ENCODE peak calls at places on chromosomes 2 and 18, in five cellular contexts. G, O, H, D and J are unnamed samples.

GRCh38 chr2:227655454-227655853 is 11.2 kb upstream of the SCYGR5 start:
- DNase-seq in G (no peak), O (no peak), H (no peak), D (peak), J (peak)

GRCh38 chr2:138496096-138496651 is 5.4 kb upstream of the SPOPL start:
- DNase-seq in G (no peak), O (no peak), H (no peak), D (no peak), J (no peak)

GRCh38 chr2:127170452-127171197 is 49.5 kb downstream of the CYP27C1 start:
- DNase-seq in G (no peak), O (no peak), H (no peak), D (no peak), J (no peak)

GRCh38 chr2:121505005-121505404 is 25.7 kb upstream of the RNU4ATAC start:
- DNase-seq in G (no peak), O (no peak), H (no peak), D (peak), J (no peak)

GRCh38 chr2:208698114-208698513 is 291.5 kb downstream of the PTH2R start:
- DNase-seq in G (no peak), O (no peak), H (no peak), D (no peak), J (no peak)

GRCh38 chr2:240604939-240605716 is 18.6 kb downstream of the CAPN10 start:
- DNase-seq in G (no peak), O (no peak), H (peak), D (no peak), J (no peak)

GRCh38 chr18:76615065-76615733 is 120.2 kb upstream of the ZNF516 start:
- DNase-seq in G (no peak), O (no peak), H (no peak), D (peak), J (no peak)

GRCh38 chr2:220455389-220455788 is 828.0 kb downstream of the SLC4A3 start:
- DNase-seq in G (no peak), O (no peak), H (no peak), D (peak), J (no peak)

GRCh38 chr2:144510206-144510991 is 9.5 kb downstream of the ZEB2 start:
- DNase-seq in G (peak), O (no peak), H (no peak), D (peak), J (peak)

GRCh38 chr2:70902067-70902442 is 33.6 kb upstream of the ATP6V1B1 start:
- DNase-seq in G (no peak), O (no peak), H (no peak), D (peak), J (no peak)

GRCh38 chr2:51231071-51231470 is 199.1 kb upstream of the NRXN1 start:
- DNase-seq in G (no peak), O (no peak), H (no peak), D (no peak), J (no peak)

GRCh38 chr2:96533292-96534073 is 3.1 kb upstream of the ARID5A start:
- DNase-seq in G (no peak), O (peak), H (peak), D (peak), J (no peak)

GRCh38 chr2:32068-32467 is 14.2 kb downstream of the FAM110C start:
- DNase-seq in G (no peak), O (no peak), H (no peak), D (no peak), J (no peak)

GRCh38 chr2:41907716-41908328 is 140.0 kb upstream of the PKDCC start:
- DNase-seq in G (no peak), O (no peak), H (no peak), D (peak), J (no peak)

GRCh38 chr2:190504912-190505311 is 29.6 kb downstream of the NEMP2 start:
- DNase-seq in G (no peak), O (no peak), H (no peak), D (no peak), J (no peak)
- TF ChIP-seq POLR2A in G (no peak), O (no peak), H (no peak), D (no peak), J (no peak)

DNA sequence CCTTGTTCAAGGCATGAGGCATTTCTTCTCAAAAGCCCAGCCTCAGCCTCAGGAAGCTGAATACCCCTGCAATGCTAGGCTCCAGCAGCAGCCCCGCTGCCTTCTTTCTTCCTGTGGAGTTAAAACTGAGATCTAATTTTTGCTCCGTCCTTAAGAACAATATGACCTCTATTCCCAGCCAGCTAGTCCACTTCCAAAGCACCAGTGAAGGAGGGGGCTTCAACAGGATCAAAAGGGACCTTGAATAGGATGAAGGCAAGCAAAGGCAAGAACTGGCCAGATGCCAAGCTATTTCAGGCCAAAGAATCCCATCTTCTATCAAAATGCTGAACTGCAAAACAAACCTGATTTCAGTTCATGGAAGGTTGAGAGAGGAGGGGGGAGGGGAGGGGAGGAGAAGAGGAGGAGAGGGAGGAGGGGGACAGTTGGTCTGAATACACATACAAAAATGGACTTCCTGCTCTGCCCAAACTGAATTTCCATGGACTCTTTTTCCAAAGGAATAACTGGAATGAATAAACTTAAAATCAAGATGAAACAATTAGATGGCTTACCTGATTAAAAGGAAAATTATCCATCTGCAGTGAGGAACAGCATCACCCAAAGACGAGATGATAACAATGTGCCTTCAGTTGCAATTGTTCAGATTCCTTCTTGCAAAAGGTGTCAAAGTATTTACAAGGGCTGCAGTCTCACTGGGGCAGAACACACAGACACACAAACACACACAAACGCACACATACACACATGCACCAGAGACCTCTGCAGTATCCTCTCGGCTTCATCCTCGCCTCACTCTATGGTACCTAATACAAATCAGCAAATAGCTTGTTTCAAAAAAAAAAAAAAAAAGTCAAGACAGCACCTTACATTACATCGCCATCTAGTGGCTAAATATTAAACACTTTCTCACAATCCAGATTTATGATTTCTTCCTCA is at the start of gene SCN1A:
- DNase-seq in G (no peak), O (no peak), H (no peak), D (peak), J (peak)
- TF ChIP-seq POLR2A in G (no peak), O (no peak), H (no peak), D (no peak), J (no peak)

GRCh38 chr2:241771286-241772062 is 5.1 kb upstream of the GAL3ST2 start:
- DNase-seq in G (no peak), O (no peak), H (no peak), D (peak), J (no peak)
- TF ChIP-seq POLR2A in G (peak), O (no peak), H (no peak), D (no peak), J (no peak)

GRCh38 chr2:27370816-27371620 is 602 bp downstream of the SNX17 start:
- DNase-seq in G (peak), O (no peak), H (peak), D (peak), J (peak)
- TF ChIP-seq POLR2A in G (peak), O (no peak), H (peak), D (no peak), J (no peak)

DNA sequence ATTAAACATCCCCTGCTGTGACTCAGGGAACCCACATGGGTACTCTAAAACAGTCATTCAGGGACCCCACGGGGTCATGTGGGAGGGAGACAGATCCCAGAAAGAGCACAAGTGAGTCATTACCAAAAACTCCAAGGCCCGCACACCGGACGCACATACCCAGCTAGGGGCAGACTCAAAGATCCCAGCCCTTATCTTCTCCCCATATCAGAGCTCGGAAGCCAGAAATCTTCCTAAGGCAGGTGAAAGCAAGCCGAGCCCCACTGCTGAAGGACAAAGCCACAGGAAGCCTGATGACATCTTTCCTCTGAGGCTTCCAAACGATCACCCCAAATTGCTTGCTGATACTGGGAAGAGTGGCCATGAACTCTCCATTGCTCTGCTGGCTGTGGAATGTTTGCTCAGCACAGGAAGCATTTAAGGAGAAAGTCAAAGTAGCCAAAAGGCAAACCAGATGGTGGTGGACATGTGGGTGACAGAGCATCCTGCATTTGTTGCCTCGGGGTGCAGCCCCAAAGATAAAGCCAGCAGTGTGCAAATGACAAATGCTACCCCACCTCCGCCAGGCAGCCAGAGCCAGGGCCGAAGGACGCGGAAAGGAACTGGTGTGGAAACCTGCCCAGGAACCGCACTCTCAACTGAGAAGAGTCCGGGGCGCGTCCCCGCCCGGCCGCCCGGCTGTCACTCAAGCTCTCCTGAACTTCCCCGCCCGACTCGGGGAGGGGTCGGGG is 784 bp downstream of the ACTR1B start:
- DNase-seq in G (peak), O (peak), H (peak), D (peak), J (peak)
- TF ChIP-seq POLR2A in G (peak), O (peak), H (peak), D (peak), J (no peak)

GRCh38 chr18:23568739-23569138 is 17.6 kb downstream of the NPC1 start:
- DNase-seq in G (no peak), O (no peak), H (no peak), D (no peak), J (no peak)

GRCh38 chr18:23568265-23568664 is 18.0 kb downstream of the NPC1 start:
- DNase-seq in G (no peak), O (no peak), H (no peak), D (no peak), J (peak)

GRCh38 chr18:23565916-23566547 is 20.3 kb downstream of the NPC1 start:
- DNase-seq in G (no peak), O (no peak), H (no peak), D (no peak), J (no peak)

GRCh38 chr18:23560186-23560585 is 26.1 kb downstream of the NPC1 start:
- DNase-seq in G (no peak), O (no peak), H (no peak), D (no peak), J (no peak)

GRCh38 chr18:23563377-23564043 is 22.8 kb downstream of the NPC1 start:
- DNase-seq in G (no peak), O (no peak), H (no peak), D (peak), J (no peak)
- TF ChIP-seq POLR2A in G (no peak), O (no peak), H (no peak), D (no peak), J (no peak)

DNA sequence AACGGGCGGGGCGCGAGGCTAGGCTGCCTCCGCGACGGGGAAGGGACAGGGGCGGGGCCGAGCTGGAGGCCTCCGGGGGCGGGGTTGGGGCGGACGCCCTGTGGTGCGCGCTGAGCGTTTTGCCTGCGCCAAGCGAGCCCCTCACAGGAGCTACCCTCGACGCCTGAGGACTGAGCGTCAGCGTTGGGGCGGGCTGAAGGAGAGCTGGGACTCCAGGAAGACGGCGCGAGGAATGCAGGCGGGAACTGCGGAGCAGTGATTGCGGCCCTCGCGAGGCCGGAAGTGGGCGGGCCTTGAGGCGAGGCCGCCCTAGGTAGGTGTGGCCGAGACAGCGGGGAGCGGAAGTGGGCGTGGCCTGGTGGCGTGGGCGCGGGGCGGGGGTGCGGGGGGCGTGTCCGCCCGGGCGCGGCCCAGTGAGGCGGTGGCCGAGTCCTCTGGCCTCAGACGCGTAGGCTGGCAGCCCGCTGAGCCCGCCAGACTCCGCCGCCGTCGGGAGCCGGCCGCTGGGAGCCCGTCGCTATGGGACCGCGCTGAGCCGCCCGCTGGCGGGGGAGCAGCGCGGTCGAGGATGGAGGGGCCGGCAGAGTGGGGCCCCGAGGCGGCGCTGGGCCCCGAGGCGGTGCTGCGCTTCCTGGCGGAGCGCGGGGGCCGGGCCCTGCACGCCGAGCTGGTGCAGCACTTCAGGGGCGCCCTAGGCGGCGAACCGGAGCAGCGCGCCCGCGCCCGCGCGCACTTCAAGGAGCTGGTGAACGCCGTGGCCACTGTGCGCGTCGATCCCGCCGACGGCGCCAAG is at the start of the genes SEPTIN10 and SOWAHC:
- DNase-seq in G (peak), O (peak), H (peak), D (peak), J (peak)
- TF ChIP-seq POLR2A in G (peak), O (peak), H (peak), D (peak), J (no peak)

GRCh38 chr2:86105252-86105968 is at the start of gene POLR1A:
- DNase-seq in G (no peak), O (peak), H (peak), D (peak), J (peak)
- TF ChIP-seq POLR2A in G (no peak), O (no peak), H (no peak), D (no peak), J (no peak)

GRCh38 chr2:199850718-199851498 is at the start of gene FTCDNL1:
- DNase-seq in G (peak), O (peak), H (peak), D (peak), J (peak)
- TF ChIP-seq POLR2A in G (peak), O (peak), H (no peak), D (no peak), J (peak)

GRCh38 chr2:232551776-232552175 is 1.3 kb downstream of the EIF4E2 start:
- DNase-seq in G (no peak), O (no peak), H (no peak), D (no peak), J (no peak)

GRCh38 chr2:232549655-232550350 is 554 bp downstream of the TIGD1 start:
- DNase-seq in G (no peak), O (no peak), H (no peak), D (no peak), J (no peak)

GRCh38 chr2:232551289-232551688 is 800 bp downstream of the EIF4E2 start:
- DNase-seq in G (no peak), O (no peak), H (no peak), D (no peak), J (peak)

GRCh38 chr2:232547991-232548390 is 2.4 kb downstream of the TIGD1 start:
- DNase-seq in G (no peak), O (no peak), H (no peak), D (no peak), J (no peak)

DNA sequence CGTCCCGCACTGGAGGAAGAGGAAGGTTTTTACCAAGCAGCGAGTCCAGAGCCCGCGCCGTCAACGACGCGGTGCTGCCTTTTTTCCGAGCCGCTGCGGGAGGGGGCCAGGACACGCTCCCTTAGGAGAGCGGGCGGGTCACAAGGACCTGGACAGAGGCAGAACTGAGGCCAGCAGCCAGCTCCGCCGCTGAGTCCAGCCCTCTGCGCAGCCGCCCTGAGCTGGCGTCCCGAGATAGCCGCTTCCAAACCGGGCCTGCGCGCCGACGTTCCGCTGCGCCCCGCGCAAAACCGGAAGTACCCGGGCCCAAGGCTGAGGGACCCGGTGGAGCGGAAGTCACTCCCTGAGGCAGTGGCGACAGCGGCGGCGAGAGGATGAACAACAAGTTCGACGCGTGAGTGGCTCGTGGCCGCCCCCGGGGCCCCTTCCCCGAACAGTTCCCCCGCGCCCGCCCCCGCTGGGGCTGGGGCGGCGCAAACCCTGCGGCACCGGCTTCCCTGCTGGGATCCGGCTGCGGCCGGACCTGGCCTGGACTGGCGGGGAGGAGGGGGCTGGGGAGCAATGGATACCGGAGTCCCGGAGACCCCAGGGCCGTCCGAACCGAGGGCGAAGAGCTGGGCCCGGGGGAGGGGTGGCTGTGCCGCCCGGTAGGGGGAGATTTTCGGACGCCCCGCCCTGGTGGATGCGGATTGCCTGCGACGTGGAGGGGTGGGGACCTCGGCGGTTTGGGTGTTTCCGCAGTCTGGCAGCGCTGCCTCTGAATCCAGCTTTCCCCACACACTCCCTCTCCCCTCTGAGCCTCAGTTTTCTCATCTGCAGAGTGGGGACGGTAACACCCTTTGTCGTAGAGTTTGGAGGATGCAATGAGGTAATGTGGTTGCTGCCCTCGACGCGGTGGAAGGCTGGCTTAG is at the start of the genes EIF4E2 and TIGD1:
- DNase-seq in G (peak), O (peak), H (peak), D (peak), J (peak)
- TF ChIP-seq POLR2A in G (peak), O (peak), H (peak), D (peak), J (peak)